ENCODE peak calls at places on chromosomes 2 and 18, in ten cellular contexts. C, X, E, J, G, P, Z, W, U and O are unnamed samples.

GRCh38 chr2:101884423-101884822 is 107.3 kb upstream of the IL1R2 start:
- DNase-seq in C (no peak), X (no peak), E (no peak), J (no peak), G (no peak), P (no peak), Z (no peak), W (no peak), U (no peak), O (no peak)

GRCh38 chr2:239642406-239643004 is 241.7 kb upstream of the HDAC4 start:
- DNase-seq in C (no peak), X (no peak), E (no peak), J (no peak), G (no peak), P (no peak), Z (no peak), W (no peak), U (no peak), O (no peak)

GRCh38 chr18:63253428-63254372 is 65.9 kb downstream of the BCL2 start:
- DNase-seq in C (no peak), X (no peak), E (no peak), J (peak; percentile 79), G (peak; percentile 0), P (no peak), Z (no peak), W (peak; percentile 67), U (no peak), O (no peak)

GRCh38 chr18:3526421-3527354 is 76.7 kb downstream of the TGIF1 start:
- DNase-seq in C (no peak), X (peak; percentile 48), E (no peak), J (peak; percentile 48), G (peak; percentile 95), P (no peak), Z (peak; percentile 40), W (peak; percentile 64), U (no peak), O (peak; percentile 10)

GRCh38 chr2:85132834-85133637 is at the start of gene TCF7L1:
- DNase-seq in C (peak; percentile 8), X (peak; percentile 44), E (no peak), J (peak; percentile 87), G (peak; percentile 81), P (no peak), Z (peak; percentile 29), W (peak; percentile 67), U (peak; percentile 89), O (peak; percentile 92)

GRCh38 chr2:216632952-216633615 is at the start of gene IGFBP2:
- DNase-seq in C (peak; percentile 7), X (peak; percentile 70), E (peak; percentile 0), J (peak; percentile 46), G (peak; percentile 56), P (no peak), Z (peak; percentile 73), W (peak; percentile 51), U (no peak), O (peak; percentile 67)

GRCh38 chr2:23246992-23247683 is 137.8 kb upstream of the KLHL29 start:
- DNase-seq in C (no peak), X (no peak), E (no peak), J (no peak), G (no peak), P (no peak), Z (no peak), W (no peak), U (no peak), O (no peak)

GRCh38 chr2:181465686-181466375 is 8.6 kb downstream of the ITGA4 start:
- DNase-seq in C (no peak), X (no peak), E (no peak), J (peak; percentile 87), G (no peak), P (no peak), Z (no peak), W (no peak), U (no peak), O (no peak)

GRCh38 chr2:231932711-231932970 is 6.4 kb upstream of the NPPC start:
- DNase-seq in C (no peak), X (no peak), E (no peak), J (no peak), G (no peak), P (no peak), Z (no peak), W (peak; percentile 25), U (no peak), O (no peak)

GRCh38 chr2:215870088-215870490 is 143.3 kb downstream of the MREG start:
- DNase-seq in C (no peak), X (no peak), E (no peak), J (peak; percentile 90), G (peak; percentile 72), P (no peak), Z (no peak), W (peak; percentile 32), U (no peak), O (no peak)

GRCh38 chr2:113791697-113792590 is 35.5 kb upstream of the SLC35F5 start:
- DNase-seq in C (no peak), X (peak; percentile 45), E (no peak), J (no peak), G (no peak), P (no peak), Z (no peak), W (no peak), U (peak; percentile 56), O (no peak)

GRCh38 chr2:217958206-217958888 is 44.4 kb downstream of the TNS1 start:
- DNase-seq in C (no peak), X (no peak), E (no peak), J (no peak), G (no peak), P (no peak), Z (no peak), W (no peak), U (no peak), O (no peak)

GRCh38 chr2:212547716-212548458 is 9.3 kb upstream of the ERBB4 start:
- DNase-seq in C (no peak), X (no peak), E (no peak), J (no peak), G (no peak), P (no peak), Z (no peak), W (no peak), U (no peak), O (no peak)

GRCh38 chr2:166361351-166362153 is 14.2 kb downstream of the SCN9A start:
- DNase-seq in C (no peak), X (no peak), E (no peak), J (peak; percentile 76), G (peak; percentile 52), P (no peak), Z (peak; percentile 30), W (peak; percentile 52), U (peak; percentile 57), O (no peak)

GRCh38 chr2:41042343-41042742 is 590.5 kb upstream of the SLC8A1 start:
- DNase-seq in C (no peak), X (no peak), E (no peak), J (peak; percentile 15), G (no peak), P (no peak), Z (no peak), W (peak; percentile 65), U (no peak), O (no peak)

GRCh38 chr2:240917009-240917683 is 11.0 kb downstream of the CROCC2 start:
- DNase-seq in C (no peak), X (no peak), E (no peak), J (no peak), G (no peak), P (no peak), Z (no peak), W (no peak), U (no peak), O (no peak)

GRCh38 chr2:215657844-215658243 is 222.0 kb upstream of the FN1 start:
- DNase-seq in C (no peak), X (no peak), E (no peak), J (peak; percentile 98), G (no peak), P (no peak), Z (no peak), W (peak; percentile 94), U (peak; percentile 93), O (no peak)

GRCh38 chr2:152033146-152033545 is 65.7 kb downstream of the CACNB4 start:
- DNase-seq in C (no peak), X (no peak), E (no peak), J (no peak), G (no peak), P (no peak), Z (no peak), W (no peak), U (no peak), O (no peak)

GRCh38 chr18:2655954-2656236 is 369 bp downstream of the SMCHD1 start:
- DNase-seq in C (no peak), X (no peak), E (no peak), J (peak; percentile 42), G (no peak), P (no peak), Z (no peak), W (peak; percentile 32), U (no peak), O (no peak)

GRCh38 chr2:146677280-146677679 is 1167.5 kb upstream of the ACVR2A start:
- DNase-seq in C (no peak), X (no peak), E (no peak), J (no peak), G (peak; percentile 3), P (no peak), Z (no peak), W (peak; percentile 8), U (no peak), O (no peak)

GRCh38 chr18:62741584-62741983 is 26.2 kb downstream of the PHLPP1 start:
- DNase-seq in C (no peak), X (no peak), E (no peak), J (no peak), G (no peak), P (no peak), Z (no peak), W (no peak), U (no peak), O (no peak)